ENCODE peak calls at places on chromosomes 11 and 22, in eight cellular contexts. M is AG09309, R is cardiac fibroblast, L is foreskin fibroblast, J is HL-60, Y is thoracic aorta, K is A549, H is psoas muscle. T is an unnamed sample.

GRCh38 chr11:120881591-120881990 is 142.3 kb upstream of the TBCEL start:
- DNase-seq in R (peak), L (no peak), K (no peak), Y (no peak), M (no peak), J (no peak), H (no peak), T (no peak)

GRCh38 chr11:93002380-93002779 is 32.9 kb downstream of the MTNR1B start:
- DNase-seq in M (no peak), L (no peak), J (no peak), H (no peak), Y (no peak), K (no peak), R (no peak), T (no peak)

GRCh38 chr22:42376721-42377177 is 55.5 kb downstream of the NFAM1 start:
- DNase-seq in H (peak), M (no peak), J (no peak), R (peak), Y (no peak), K (no peak), L (peak), T (no peak)

GRCh38 chr22:37148031-37148651 is 1.6 kb downstream of the IL2RB start:
- DNase-seq in K (no peak), R (no peak), H (no peak), J (no peak), Y (no peak), L (no peak), M (no peak), T (no peak)

GRCh38 chr11:72776844-72777754 is 16.7 kb downstream of the STARD10 start:
- DNase-seq in R (no peak), L (no peak), K (no peak), M (no peak), Y (no peak), J (no peak), H (no peak), T (no peak)

GRCh38 chr11:14974723-14975587 is 2.8 kb upstream of the CALCA start:
- DNase-seq in K (peak), Y (no peak), J (no peak), M (no peak), R (peak), L (peak), H (no peak), T (peak)

GRCh38 chr11:72629266-72629665 is 45.0 kb downstream of the PDE2A start:
- DNase-seq in K (no peak), Y (no peak), L (no peak), H (peak), M (no peak), R (no peak), J (no peak), T (no peak)

GRCh38 chr22:19661156-19661555 is 53.1 kb upstream of the SEPTIN5 start:
- DNase-seq in J (no peak), M (no peak), R (no peak), Y (no peak), L (no peak), K (no peak), H (no peak), T (no peak)

GRCh38 chr22:45649809-45650208 is 21.8 kb upstream of the ATXN10 start:
- DNase-seq in J (no peak), L (no peak), H (no peak), M (no peak), K (no peak), R (no peak), Y (no peak), T (no peak)

GRCh38 chr22:49968313-49968830 is 7.8 kb downstream of the PIM3 start:
- DNase-seq in Y (peak), K (no peak), H (peak), L (no peak), M (no peak), J (no peak), R (no peak), T (no peak)

GRCh38 chr11:10505278-10506012 is 35.5 kb downstream of the RNF141 start:
- DNase-seq in Y (no peak), L (no peak), M (no peak), K (no peak), H (no peak), J (no peak), R (no peak), T (no peak)

GRCh38 chr11:120335596-120335927 is 651 bp upstream of the ARHGEF12 start:
- DNase-seq in Y (no peak), R (peak), J (no peak), L (no peak), H (no peak), K (no peak), M (no peak), T (no peak)

GRCh38 chr11:42066113-42066512 is 606.7 kb upstream of the LRRC4C start:
- DNase-seq in M (no peak), Y (no peak), J (no peak), L (no peak), K (peak), H (peak), R (peak), T (peak)

GRCh38 chr11:127895776-127896175 is 691.6 kb downstream of the ETS1 start:
- DNase-seq in M (no peak), L (no peak), K (no peak), R (no peak), Y (no peak), J (no peak), H (no peak), T (no peak)
- H3K4me3 ChIP-seq in M (no peak), L (no peak), K (no peak), R (no peak), Y (no peak), J (no peak), H (no peak), T (no peak)

GRCh38 chr22:24731786-24732185 is 42.7 kb downstream of the PIWIL3 start:
- DNase-seq in L (no peak), J (no peak), K (no peak), R (no peak), M (no peak), H (no peak), Y (no peak), T (no peak)

GRCh38 chr22:24741357-24741756 is 33.2 kb downstream of the PIWIL3 start:
- DNase-seq in J (no peak), K (no peak), L (no peak), H (no peak), R (no peak), M (no peak), Y (no peak), T (no peak)

GRCh38 chr22:24741769-24742168 is 32.8 kb downstream of the PIWIL3 start:
- DNase-seq in Y (no peak), M (no peak), R (no peak), K (no peak), H (no peak), J (no peak), L (no peak), T (no peak)

GRCh38 chr22:24737582-24737981 is 36.9 kb downstream of the PIWIL3 start:
- DNase-seq in M (no peak), J (no peak), K (no peak), R (no peak), Y (no peak), H (no peak), L (no peak), T (no peak)

DNA sequence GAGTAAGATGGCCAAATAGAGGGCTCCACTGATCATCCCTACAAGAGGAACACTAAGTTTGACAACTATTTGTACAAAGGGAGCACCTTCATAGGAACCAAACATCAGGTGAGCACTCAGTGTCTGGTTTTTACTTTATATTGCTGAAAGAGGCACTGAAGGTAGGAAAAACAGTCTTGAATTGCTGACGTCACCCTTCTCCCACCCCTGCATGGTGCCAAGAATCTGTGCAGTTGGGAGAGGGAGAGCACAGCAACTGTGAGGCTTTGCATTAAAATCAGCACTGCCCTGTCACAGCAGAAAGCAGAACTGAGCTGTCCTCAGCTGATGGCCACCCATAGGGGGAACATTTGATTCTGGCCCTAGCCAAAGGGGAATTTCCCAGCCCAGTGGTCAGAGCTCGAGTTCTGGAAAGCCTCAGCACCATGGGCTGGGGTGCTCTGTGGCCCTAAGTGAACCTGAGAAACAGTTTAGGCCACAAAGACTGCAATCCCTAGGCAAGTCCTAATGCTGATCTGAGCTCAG is 37.9 kb downstream of the PIWIL3 start:
- DNase-seq in H (no peak), Y (no peak), R (no peak), J (no peak), M (no peak), L (no peak), K (no peak), T (no peak)
- TF ChIP-seq CTCF in H (no peak), Y (no peak), R (no peak), J (no peak), M (no peak), L (no peak), K (no peak), T (no peak)

GRCh38 chr22:23749747-23750373 is 1.1 kb downstream of the ZNF70 start:
- DNase-seq in L (no peak), K (no peak), M (no peak), H (no peak), R (peak), Y (no peak), J (no peak), T (no peak)
- H3K4me3 ChIP-seq in L (peak), K (peak), M (peak), H (peak), R (peak), Y (peak), J (peak), T (peak)

GRCh38 chr22:22109693-22110466 is 127.3 kb upstream of the TOP3B start:
- DNase-seq in H (no peak), J (no peak), R (no peak), L (no peak), Y (no peak), K (no peak), M (no peak), T (no peak)
- TF ChIP-seq CTCF in H (no peak), J (no peak), R (peak), L (no peak), Y (no peak), K (peak), M (no peak), T (peak)

GRCh38 chr11:6927030-6927617 is 898 bp downstream of the ZNF215 start:
- DNase-seq in K (no peak), L (peak), M (no peak), H (no peak), R (no peak), Y (no peak), J (no peak), T (no peak)

GRCh38 chr11:6926208-6927029 is at the start of gene ZNF215:
- DNase-seq in Y (peak), L (peak), J (peak), R (peak), M (peak), H (peak), K (peak), T (peak)

GRCh38 chr11:6925007-6925577 is 1.1 kb upstream of the ZNF215 start:
- DNase-seq in M (no peak), R (no peak), K (no peak), Y (no peak), H (no peak), J (no peak), L (no peak), T (no peak)

GRCh38 chr11:6928916-6929315 is 2.7 kb downstream of the ZNF215 start:
- DNase-seq in L (no peak), Y (no peak), H (no peak), J (no peak), R (no peak), M (no peak), K (no peak), T (no peak)

GRCh38 chr11:6925636-6926207 is 504 bp upstream of the ZNF215 start:
- DNase-seq in K (no peak), R (peak), L (peak), Y (no peak), M (no peak), J (no peak), H (no peak), T (no peak)
- H3K4me3 ChIP-seq in K (peak), R (peak), L (peak), Y (peak), M (peak), J (peak), H (peak), T (peak)

GRCh38 chr11:31782243-31782642 is 28.9 kb downstream of the PAX6 start:
- DNase-seq in R (no peak), K (no peak), J (no peak), H (no peak), L (no peak), M (no peak), Y (no peak), T (no peak)
- TF ChIP-seq CTCF in R (no peak), K (no peak), J (no peak), H (no peak), L (no peak), M (no peak), Y (no peak), T (no peak)

DNA sequence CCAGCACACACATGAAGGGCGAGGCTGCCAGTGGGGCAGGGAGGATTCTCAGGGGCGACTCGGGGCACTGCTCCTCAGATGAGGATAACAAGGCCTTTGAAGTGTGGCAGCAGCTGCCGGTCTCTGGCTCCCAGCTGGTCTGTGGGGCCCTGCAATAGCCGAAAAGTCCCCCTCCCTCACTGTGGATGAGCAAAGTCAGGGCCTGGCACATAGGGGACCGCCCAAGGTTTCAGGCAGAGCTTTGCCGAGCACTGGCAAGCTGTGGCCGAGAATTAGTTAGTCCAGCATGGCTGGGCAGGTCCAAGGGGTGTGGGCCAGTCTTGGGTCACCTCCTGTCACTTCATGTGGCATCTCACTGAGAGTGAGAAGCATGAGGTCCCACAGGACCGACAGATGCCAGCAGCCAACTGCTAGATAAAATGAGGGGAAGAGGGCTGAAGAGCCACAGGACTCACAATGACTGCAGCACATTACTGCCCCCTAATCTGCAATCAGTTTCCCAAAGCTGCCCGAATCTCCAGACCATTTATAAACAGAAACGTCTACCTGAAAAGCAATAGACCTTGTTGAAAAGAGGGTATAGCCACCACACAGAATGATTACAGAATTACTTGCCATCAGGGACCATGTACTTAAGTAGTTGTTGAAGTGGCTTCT is 12.5 kb upstream of the TEF start:
- DNase-seq in K (no peak), H (peak), L (peak), Y (no peak), M (no peak), J (no peak), R (no peak), T (no peak)
- H3K4me3 ChIP-seq in K (no peak), H (peak), L (no peak), Y (peak), M (no peak), J (no peak), R (no peak), T (no peak)

GRCh38 chr22:39284142-39284980 is 35.1 kb downstream of the RPL3 start:
- DNase-seq in Y (no peak), H (no peak), M (no peak), L (no peak), J (no peak), R (no peak), K (no peak), T (no peak)
- TF ChIP-seq CTCF in Y (no peak), H (no peak), M (no peak), L (no peak), J (no peak), R (no peak), K (no peak), T (no peak)

GRCh38 chr22:26443901-26444300 is 14.8 kb downstream of the ASPHD2 start:
- DNase-seq in M (no peak), K (no peak), J (no peak), L (no peak), Y (no peak), H (no peak), R (no peak), T (no peak)

GRCh38 chr22:26445577-26446275 is 16.7 kb downstream of the ASPHD2 start:
- DNase-seq in M (no peak), L (no peak), Y (no peak), H (no peak), J (no peak), R (no peak), K (no peak), T (no peak)

GRCh38 chr22:26444777-26445176 is 15.7 kb downstream of the ASPHD2 start:
- DNase-seq in J (no peak), M (no peak), H (no peak), Y (no peak), L (no peak), R (no peak), K (no peak), T (no peak)

GRCh38 chr22:26439559-26439958 is 10.5 kb downstream of the ASPHD2 start:
- DNase-seq in H (no peak), J (no peak), L (no peak), R (no peak), M (no peak), K (no peak), Y (no peak), T (no peak)

DNA sequence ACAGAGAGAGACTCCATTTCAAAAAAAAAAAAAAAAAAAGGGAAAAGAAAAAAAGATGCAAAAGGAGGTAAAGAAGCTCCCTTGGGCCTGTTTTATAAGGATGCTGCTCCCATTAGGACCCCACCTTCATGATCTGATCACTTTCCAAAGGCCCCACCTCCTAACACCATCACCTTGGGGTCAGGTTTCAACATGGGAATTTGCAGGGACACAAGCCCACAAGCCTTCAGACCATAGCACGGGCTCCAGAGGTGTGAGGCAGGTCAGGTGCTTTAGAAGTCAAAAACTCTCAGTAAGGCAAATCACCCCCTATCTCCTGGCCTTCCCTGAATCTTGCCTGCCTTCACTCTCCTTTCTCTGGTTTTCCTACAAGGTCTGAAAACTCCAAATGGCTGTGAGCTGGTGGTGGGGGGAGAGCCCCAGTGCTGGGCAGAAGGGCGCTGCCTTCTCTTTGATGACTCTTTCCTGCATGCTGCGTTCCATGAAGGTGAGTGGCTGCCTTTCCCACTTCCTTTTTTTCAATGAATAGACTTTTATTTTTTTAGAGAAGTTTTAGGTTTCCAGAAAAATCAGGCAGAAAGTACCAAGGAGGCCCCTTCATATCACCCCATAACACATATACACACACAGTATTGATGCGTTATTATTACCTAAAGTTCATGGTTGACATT is 13.2 kb downstream of the ASPHD2 start:
- DNase-seq in L (no peak), J (no peak), R (no peak), H (no peak), M (no peak), K (no peak), Y (no peak), T (no peak)
- H3K4me3 ChIP-seq in L (no peak), J (no peak), R (no peak), H (no peak), M (no peak), K (no peak), Y (no peak), T (no peak)

T was measured in brain microvascular endothelial cell.